ENCODE peak calls at places on chromosomes 6 and 20, in eight cellular contexts. One of them, this sample, is unnamed.

GRCh38 chr20:50331469-50332251 is 141.0 kb downstream of the CEBPB start:
- DNase-seq in GM23338: no peak
- DNase-seq in cardiac muscle cell: no peak
- DNase-seq in PC-3: peak; percentile 85
- DNase-seq in A549: no peak
- DNase-seq in heart right ventricle: no peak
- DNase-seq in aorta: peak; percentile 51
- DNase-seq in suprapubic skin: no peak
- DNase-seq in this sample: no peak

GRCh38 chr6:157120523-157121232 is 202.6 kb downstream of the TMEM242 start:
- DNase-seq in A549: no peak
- DNase-seq in suprapubic skin: no peak
- DNase-seq in cardiac muscle cell: no peak
- DNase-seq in GM23338: no peak
- DNase-seq in heart right ventricle: no peak
- DNase-seq in PC-3: no peak
- DNase-seq in aorta: no peak
- DNase-seq in this sample: no peak

GRCh38 chr20:23021941-23022340 is 13.2 kb upstream of the SSTR4 start:
- DNase-seq in suprapubic skin: no peak
- DNase-seq in heart right ventricle: no peak
- DNase-seq in cardiac muscle cell: no peak
- DNase-seq in GM23338: no peak
- DNase-seq in aorta: no peak
- DNase-seq in A549: no peak
- DNase-seq in PC-3: no peak
- DNase-seq in this sample: no peak

GRCh38 chr6:134287863-134288537 is 29.9 kb downstream of the SGK1 start:
- DNase-seq in A549: peak; percentile 53
- DNase-seq in heart right ventricle: no peak
- DNase-seq in cardiac muscle cell: no peak
- DNase-seq in aorta: no peak
- DNase-seq in suprapubic skin: no peak
- DNase-seq in PC-3: no peak
- DNase-seq in GM23338: no peak
- DNase-seq in this sample: no peak

GRCh38 chr6:135280375-135281136 is 99.4 kb downstream of the MYB start:
- DNase-seq in aorta: no peak
- DNase-seq in suprapubic skin: no peak
- DNase-seq in PC-3: no peak
- DNase-seq in GM23338: no peak
- DNase-seq in heart right ventricle: no peak
- DNase-seq in A549: no peak
- DNase-seq in cardiac muscle cell: no peak
- DNase-seq in this sample: no peak

GRCh38 chr6:169960531-169960890 is 209.1 kb downstream of the ERMARD start:
- DNase-seq in cardiac muscle cell: no peak
- DNase-seq in PC-3: no peak
- DNase-seq in A549: no peak
- DNase-seq in aorta: peak; percentile 61
- DNase-seq in GM23338: no peak
- DNase-seq in heart right ventricle: peak; percentile 9
- DNase-seq in suprapubic skin: peak; percentile 74
- DNase-seq in this sample: no peak

GRCh38 chr6:55925292-55925691 is 49.9 kb upstream of the BMP5 start:
- DNase-seq in aorta: no peak
- DNase-seq in A549: peak; percentile 20
- DNase-seq in cardiac muscle cell: no peak
- DNase-seq in PC-3: peak; percentile 95
- DNase-seq in suprapubic skin: no peak
- DNase-seq in heart right ventricle: no peak
- DNase-seq in GM23338: no peak
- DNase-seq in this sample: no peak

GRCh38 chr20:16273812-16274560 is 299.3 kb downstream of the KIF16B start:
- DNase-seq in cardiac muscle cell: no peak
- DNase-seq in aorta: no peak
- DNase-seq in PC-3: no peak
- DNase-seq in heart right ventricle: no peak
- DNase-seq in suprapubic skin: no peak
- DNase-seq in A549: no peak
- DNase-seq in GM23338: no peak
- DNase-seq in this sample: no peak

GRCh38 chr6:6661684-6662083 is 73.2 kb downstream of the LY86 start:
- DNase-seq in A549: no peak
- DNase-seq in heart right ventricle: no peak
- DNase-seq in PC-3: peak; percentile 17
- DNase-seq in aorta: no peak
- DNase-seq in suprapubic skin: no peak
- DNase-seq in cardiac muscle cell: peak; percentile 25
- DNase-seq in GM23338: no peak
- DNase-seq in this sample: no peak

GRCh38 chr6:132142308-132142707 is 191.1 kb upstream of the CCN2 start:
- DNase-seq in cardiac muscle cell: no peak
- DNase-seq in PC-3: no peak
- DNase-seq in A549: no peak
- DNase-seq in suprapubic skin: no peak
- DNase-seq in aorta: no peak
- DNase-seq in GM23338: no peak
- DNase-seq in heart right ventricle: no peak
- DNase-seq in this sample: no peak

GRCh38 chr6:2940010-2940850 is 31.1 kb downstream of the SERPINB6 start:
- DNase-seq in PC-3: no peak
- DNase-seq in GM23338: no peak
- DNase-seq in A549: peak; percentile 11
- DNase-seq in suprapubic skin: peak; percentile 43
- DNase-seq in aorta: no peak
- DNase-seq in cardiac muscle cell: no peak
- DNase-seq in heart right ventricle: no peak
- DNase-seq in this sample: no peak

GRCh38 chr6:15382089-15382488 is 136.2 kb downstream of the JARID2 start:
- DNase-seq in heart right ventricle: no peak
- DNase-seq in PC-3: no peak
- DNase-seq in A549: no peak
- DNase-seq in cardiac muscle cell: no peak
- DNase-seq in suprapubic skin: no peak
- DNase-seq in GM23338: no peak
- DNase-seq in aorta: no peak
- DNase-seq in this sample: no peak

GRCh38 chr6:43541774-43542471 is 25.0 kb downstream of the POLR1C start:
- DNase-seq in PC-3: no peak
- DNase-seq in suprapubic skin: peak; percentile 35
- DNase-seq in GM23338: no peak
- DNase-seq in heart right ventricle: no peak
- DNase-seq in cardiac muscle cell: no peak
- DNase-seq in aorta: no peak
- DNase-seq in A549: no peak
- DNase-seq in this sample: no peak

GRCh38 chr6:66628917-66629316 is 921.9 kb upstream of the EYS start:
- DNase-seq in GM23338: no peak
- DNase-seq in heart right ventricle: no peak
- DNase-seq in A549: no peak
- DNase-seq in PC-3: no peak
- DNase-seq in cardiac muscle cell: no peak
- DNase-seq in aorta: no peak
- DNase-seq in suprapubic skin: no peak
- DNase-seq in this sample: no peak

GRCh38 chr20:9294081-9294480 is 220.3 kb upstream of the LAMP5 start:
- DNase-seq in suprapubic skin: no peak
- DNase-seq in cardiac muscle cell: no peak
- DNase-seq in aorta: no peak
- DNase-seq in heart right ventricle: no peak
- DNase-seq in PC-3: peak; percentile 87
- DNase-seq in GM23338: no peak
- DNase-seq in A549: peak; percentile 73
- DNase-seq in this sample: no peak

GRCh38 chr6:44867561-44868334 is 460.4 kb upstream of the RUNX2 start:
- DNase-seq in GM23338: no peak
- DNase-seq in PC-3: no peak
- DNase-seq in cardiac muscle cell: no peak
- DNase-seq in aorta: no peak
- DNase-seq in heart right ventricle: no peak
- DNase-seq in A549: no peak
- DNase-seq in suprapubic skin: no peak
- DNase-seq in this sample: no peak

GRCh38 chr6:90413396-90413795 is 116.8 kb upstream of the BACH2 start:
- DNase-seq in aorta: no peak
- DNase-seq in A549: no peak
- DNase-seq in PC-3: no peak
- DNase-seq in cardiac muscle cell: no peak
- DNase-seq in suprapubic skin: no peak
- DNase-seq in heart right ventricle: no peak
- DNase-seq in GM23338: peak; percentile 38
- DNase-seq in this sample: no peak

DNA sequence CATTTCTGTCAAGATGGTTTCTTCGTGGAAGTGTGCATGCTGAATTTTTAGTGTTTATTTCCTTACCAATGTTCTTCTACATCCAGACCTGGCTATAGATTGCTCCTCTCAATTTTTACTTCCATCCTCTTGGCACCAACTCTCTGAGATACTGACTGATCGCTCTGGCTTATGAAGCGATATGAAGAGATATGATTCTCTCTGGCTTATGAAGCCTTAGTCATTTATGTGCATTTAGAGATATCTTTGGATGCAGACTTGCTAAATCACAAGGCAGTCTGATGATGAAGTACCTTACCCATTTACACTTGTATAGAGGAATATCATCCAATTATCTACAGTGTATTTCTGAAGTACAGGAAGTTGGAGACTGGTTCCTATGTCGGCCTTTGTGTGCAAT is 295.4 kb upstream of the STXBP5 start:
- DNase-seq in aorta: no peak
- DNase-seq in GM23338: no peak
- DNase-seq in PC-3: no peak
- DNase-seq in A549: no peak
- DNase-seq in cardiac muscle cell: no peak
- DNase-seq in heart right ventricle: no peak
- DNase-seq in suprapubic skin: no peak
- DNase-seq in this sample: no peak
- H3K27ac ChIP-seq in aorta: no peak overlapping the region
- H3K27ac ChIP-seq in GM23338: no peak overlapping the region
- H3K27ac ChIP-seq in PC-3: no peak overlapping the region
- H3K27ac ChIP-seq in A549: no peak overlapping the region
- H3K27ac ChIP-seq in cardiac muscle cell: no peak overlapping the region
- H3K27ac ChIP-seq in heart right ventricle: no peak overlapping the region
- H3K27ac ChIP-seq in suprapubic skin: no peak overlapping the region
- H3K27ac ChIP-seq in this sample: no peak overlapping the region

GRCh38 chr20:833121-833449 is 430 bp upstream of the FAM110A start:
- DNase-seq in suprapubic skin: no peak
- DNase-seq in heart right ventricle: no peak
- DNase-seq in GM23338: no peak
- DNase-seq in PC-3: peak; percentile 69
- DNase-seq in A549: no peak
- DNase-seq in cardiac muscle cell: no peak
- DNase-seq in aorta: no peak
- DNase-seq in this sample: no peak
- H3K4me3 ChIP-seq in suprapubic skin: peak overlapping the region; percentile 65
- H3K4me3 ChIP-seq in heart right ventricle: peak overlapping the region; percentile 89
- H3K4me3 ChIP-seq in GM23338: peak overlapping the region; percentile 77
- H3K4me3 ChIP-seq in PC-3: peak overlapping the region; percentile 87
- H3K4me3 ChIP-seq in A549: peak overlapping the region; percentile 75
- H3K4me3 ChIP-seq in cardiac muscle cell: no peak overlapping the region
- H3K4me3 ChIP-seq in aorta: peak overlapping the region; percentile 35
- H3K4me3 ChIP-seq in this sample: no peak overlapping the region

DNA sequence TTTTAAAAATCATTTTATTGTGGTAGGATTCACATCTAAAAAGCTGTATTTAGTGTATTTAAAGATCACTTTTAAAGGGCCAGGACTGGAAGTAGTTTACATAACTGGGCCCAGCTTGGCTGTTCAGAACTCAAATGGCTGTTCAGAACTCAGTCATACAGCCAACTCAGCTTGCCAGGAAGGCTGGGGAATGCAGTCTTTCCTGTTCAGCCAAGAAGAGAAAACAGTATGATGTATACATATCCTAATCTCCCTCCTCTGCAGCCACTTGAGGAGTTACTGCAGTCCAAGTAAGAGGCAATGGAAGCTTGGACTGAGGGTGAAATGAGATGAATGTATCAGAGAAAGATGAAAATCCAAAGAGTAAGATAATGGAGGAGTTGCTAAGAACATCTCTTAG is 24.6 kb downstream of the DSTN start:
- DNase-seq in aorta: no peak
- DNase-seq in cardiac muscle cell: peak; percentile 50
- DNase-seq in A549: no peak
- DNase-seq in suprapubic skin: no peak
- DNase-seq in heart right ventricle: no peak
- DNase-seq in PC-3: peak; percentile 93
- DNase-seq in GM23338: peak; percentile 55
- DNase-seq in this sample: no peak
- H3K27ac ChIP-seq in aorta: peak overlapping the region; percentile 67
- H3K27ac ChIP-seq in cardiac muscle cell: peak overlapping the region; percentile 29
- H3K27ac ChIP-seq in A549: no peak overlapping the region
- H3K27ac ChIP-seq in suprapubic skin: peak overlapping the region; percentile 59
- H3K27ac ChIP-seq in heart right ventricle: peak overlapping the region; percentile 36
- H3K27ac ChIP-seq in PC-3: no peak overlapping the region
- H3K27ac ChIP-seq in GM23338: no peak overlapping the region
- H3K27ac ChIP-seq in this sample: no peak overlapping the region

GRCh38 chr20:39855056-39855455 is 834.0 kb downstream of the MAFB start:
- DNase-seq in GM23338: no peak
- DNase-seq in heart right ventricle: no peak
- DNase-seq in suprapubic skin: no peak
- DNase-seq in cardiac muscle cell: no peak
- DNase-seq in aorta: no peak
- DNase-seq in A549: no peak
- DNase-seq in PC-3: no peak
- DNase-seq in this sample: no peak

GRCh38 chr20:39855799-39856198 is 833.2 kb downstream of the MAFB start:
- DNase-seq in A549: no peak
- DNase-seq in PC-3: no peak
- DNase-seq in aorta: no peak
- DNase-seq in suprapubic skin: no peak
- DNase-seq in heart right ventricle: no peak
- DNase-seq in cardiac muscle cell: no peak
- DNase-seq in GM23338: no peak
- DNase-seq in this sample: no peak

GRCh38 chr20:39851459-39851858 is 837.6 kb downstream of the MAFB start:
- DNase-seq in suprapubic skin: no peak
- DNase-seq in heart right ventricle: no peak
- DNase-seq in GM23338: no peak
- DNase-seq in aorta: no peak
- DNase-seq in PC-3: no peak
- DNase-seq in A549: no peak
- DNase-seq in cardiac muscle cell: no peak
- DNase-seq in this sample: no peak

GRCh38 chr20:39853050-39853449 is 836.0 kb downstream of the MAFB start:
- DNase-seq in A549: no peak
- DNase-seq in aorta: no peak
- DNase-seq in PC-3: no peak
- DNase-seq in cardiac muscle cell: no peak
- DNase-seq in GM23338: peak; percentile 19
- DNase-seq in heart right ventricle: no peak
- DNase-seq in suprapubic skin: no peak
- DNase-seq in this sample: no peak

DNA sequence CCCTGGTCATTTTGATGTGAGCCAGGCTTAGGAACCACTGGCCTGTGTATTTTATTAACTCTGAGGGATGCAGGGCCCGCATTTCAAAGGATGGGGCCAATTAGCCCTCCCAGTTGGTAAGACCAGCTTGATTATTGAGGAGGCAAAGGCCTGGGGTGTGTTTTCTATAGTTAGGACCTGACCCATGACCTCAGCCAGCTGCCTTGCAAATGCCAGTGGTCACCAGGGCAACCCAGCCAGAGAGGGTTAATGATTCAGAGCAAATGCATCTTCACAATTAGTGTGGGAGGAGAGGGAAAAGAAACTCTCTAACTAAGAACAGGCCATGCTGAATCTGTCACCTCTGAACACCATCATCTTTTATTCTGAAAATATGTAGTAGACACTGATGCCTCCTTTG is 835.4 kb downstream of the MAFB start:
- DNase-seq in GM23338: peak; percentile 11
- DNase-seq in suprapubic skin: no peak
- DNase-seq in aorta: no peak
- DNase-seq in cardiac muscle cell: no peak
- DNase-seq in heart right ventricle: no peak
- DNase-seq in A549: no peak
- DNase-seq in PC-3: no peak
- DNase-seq in this sample: peak; percentile 11
- H3K4me3 ChIP-seq in GM23338: no peak overlapping the region
- H3K4me3 ChIP-seq in suprapubic skin: no peak overlapping the region
- H3K4me3 ChIP-seq in aorta: no peak overlapping the region
- H3K4me3 ChIP-seq in cardiac muscle cell: no peak overlapping the region
- H3K4me3 ChIP-seq in heart right ventricle: no peak overlapping the region
- H3K4me3 ChIP-seq in A549: no peak overlapping the region
- H3K4me3 ChIP-seq in PC-3: no peak overlapping the region
- H3K4me3 ChIP-seq in this sample: no peak overlapping the region